ENCODE peak calls at places on chromosomes 2 and 18, in six cellular contexts. V, L, T, N, C and U are unnamed samples.

GRCh38 chr2:31703253-31703652 is 122.5 kb upstream of the SRD5A2 start:
- DNase-seq in N (no peak), C (no peak), T (no peak), L (no peak), V (no peak), U (no peak)

GRCh38 chr2:109632158-109632789 is 18.1 kb downstream of the SOWAHC start:
- DNase-seq in N (no peak), T (no peak), L (peak), V (no peak), C (no peak), U (no peak)

GRCh38 chr2:68333931-68334330 is 14.2 kb upstream of the CNRIP1 start:
- DNase-seq in T (no peak), C (no peak), V (no peak), L (no peak), N (no peak), U (no peak)

GRCh38 chr2:101152195-101153076 is 1.3 kb upstream of the TBC1D8 start:
- DNase-seq in T (peak), L (peak), C (no peak), N (no peak), V (peak), U (peak)

GRCh38 chr2:46977899-46978298 is 62.3 kb upstream of the MCFD2 start:
- DNase-seq in V (no peak), L (no peak), T (no peak), C (no peak), N (no peak), U (no peak)

GRCh38 chr2:157355618-157356017 is 30.0 kb upstream of the ERMN start:
- DNase-seq in T (no peak), C (no peak), N (no peak), L (no peak), V (no peak), U (no peak)

GRCh38 chr2:223488814-223489213 is 113.3 kb downstream of the SCG2 start:
- DNase-seq in C (no peak), N (no peak), T (peak), L (no peak), V (peak), U (no peak)

GRCh38 chr2:233421091-233421816 is 67.0 kb downstream of the DGKD start:
- DNase-seq in C (no peak), V (no peak), L (no peak), N (no peak), T (no peak), U (no peak)

GRCh38 chr2:33680906-33681305 is 81.8 kb upstream of the FAM98A start:
- DNase-seq in V (no peak), T (no peak), N (no peak), C (no peak), L (no peak), U (no peak)

GRCh38 chr2:28318023-28318422 is 74.6 kb upstream of the FOSL2 start:
- DNase-seq in N (no peak), L (no peak), C (no peak), V (no peak), T (no peak), U (no peak)

GRCh38 chr2:138536302-138536701 is 34.7 kb downstream of the SPOPL start:
- DNase-seq in C (peak), T (no peak), L (no peak), V (no peak), N (no peak), U (no peak)

GRCh38 chr2:196712867-196713266 is 73.4 kb downstream of the CCDC150 start:
- DNase-seq in V (no peak), C (no peak), T (no peak), N (no peak), L (no peak), U (no peak)

DNA sequence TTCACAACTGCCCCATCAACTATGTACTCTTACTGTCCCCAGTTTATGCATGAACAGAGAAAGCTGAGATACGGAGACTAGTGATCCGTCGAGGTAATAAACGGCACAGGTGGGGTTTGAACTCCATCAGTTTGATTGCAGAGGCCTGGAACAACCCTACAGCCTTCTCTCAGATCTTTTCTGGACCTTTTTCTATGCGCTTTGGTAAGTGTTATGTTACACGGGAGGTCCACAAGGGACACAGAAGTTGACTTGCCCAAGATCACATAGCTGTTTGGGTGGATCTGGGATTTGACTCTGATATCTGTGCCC is 1.1 kb upstream of the DNPEP start:
- DNase-seq in V (no peak), C (no peak), T (no peak), L (no peak), N (no peak), U (no peak)
- H3K4me3 ChIP-seq in V (no peak), C (peak), T (peak), L (peak), N (peak), U (no peak)

DNA sequence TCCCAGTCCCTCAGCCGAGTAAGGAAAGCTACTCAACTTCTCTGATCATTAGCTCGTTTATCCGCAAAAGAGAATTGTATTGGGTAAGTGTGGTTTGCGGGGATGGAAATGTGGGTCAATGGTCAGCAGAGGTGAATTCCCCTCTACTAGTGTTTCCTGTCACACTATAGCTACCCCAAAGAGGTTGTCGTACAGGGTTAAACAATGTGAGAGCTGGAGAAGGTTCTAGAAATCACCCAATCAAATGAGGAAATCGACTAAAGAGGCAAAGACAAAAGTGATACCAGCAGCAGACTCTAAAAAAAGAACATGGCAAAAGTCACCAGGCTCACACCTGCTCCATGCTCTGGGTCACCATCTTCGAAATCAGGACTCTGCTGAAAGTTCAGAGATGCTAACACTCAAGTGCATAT is 144.7 kb upstream of the ITGA4 start:
- DNase-seq in C (no peak), N (no peak), T (no peak), L (no peak), V (no peak), U (peak)
- TF ChIP-seq POLR2AphosphoS5 in C (no peak), N (no peak), T (no peak), L (no peak), V (no peak), U (no peak)

GRCh38 chr2:180319586-180320405 is 312.7 kb upstream of the CWC22 start:
- DNase-seq in C (no peak), N (no peak), V (no peak), T (no peak), L (no peak), U (no peak)
- H3K4me3 ChIP-seq in C (no peak), N (no peak), V (no peak), T (no peak), L (no peak), U (no peak)

DNA sequence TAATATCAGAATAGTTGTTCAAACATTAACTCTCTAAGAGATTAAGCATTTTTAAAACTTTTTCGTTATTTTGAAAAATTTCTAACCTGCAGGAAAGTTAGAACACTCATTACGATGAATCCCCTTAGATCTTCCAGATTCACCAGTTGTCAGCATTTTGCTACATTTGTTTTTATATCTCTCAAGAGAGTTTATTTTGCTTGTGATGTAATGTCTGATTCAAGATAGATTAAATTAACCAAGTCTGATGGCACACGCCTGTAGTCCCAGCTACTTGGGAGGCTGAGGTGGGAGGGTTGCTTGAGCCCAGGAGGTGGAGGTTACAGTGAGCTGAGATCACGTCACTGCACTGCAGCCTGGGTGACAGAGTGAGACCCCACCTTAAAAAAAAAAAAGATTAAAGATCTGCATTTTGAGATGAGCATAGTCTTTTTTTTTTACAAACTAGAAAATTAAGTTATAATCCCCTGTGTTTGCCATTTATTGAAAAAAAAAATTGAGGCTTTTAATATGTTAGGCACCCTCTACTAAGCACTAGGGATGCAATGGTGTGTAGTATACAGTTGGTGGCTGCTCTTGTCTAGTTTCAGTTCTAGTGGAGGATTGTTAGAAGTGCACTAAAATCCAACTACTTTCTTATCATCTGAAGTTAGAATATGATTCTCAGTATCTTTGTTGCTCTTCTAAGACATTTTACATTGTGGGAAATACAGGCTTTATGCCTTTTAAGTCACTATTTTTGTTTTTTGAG is 20.9 kb downstream of the RAB10 start:
- DNase-seq in N (no peak), T (no peak), L (no peak), V (no peak), C (no peak), U (no peak)
- TF ChIP-seq POLR2AphosphoS5 in N (no peak), T (no peak), L (no peak), V (no peak), C (no peak), U (no peak)

GRCh38 chr18:49492694-49493033 is 5.6 kb upstream of the C18orf32 start:
- DNase-seq in V (no peak), N (no peak), L (no peak), C (no peak), T (no peak), U (no peak)

GRCh38 chr18:49491857-49492693 is 5.0 kb upstream of the C18orf32 start:
- DNase-seq in C (peak), T (peak), L (peak), N (peak), V (peak), U (peak)

GRCh38 chr18:49487711-49488310 is 777 bp upstream of the C18orf32 start:
- DNase-seq in T (no peak), V (no peak), L (no peak), N (peak), C (no peak), U (no peak)

GRCh38 chr18:49491534-49491856 is 4.5 kb upstream of the C18orf32 start:
- DNase-seq in C (no peak), N (no peak), L (no peak), T (no peak), V (no peak), U (no peak)

GRCh38 chr18:49490246-49490762 is 3.3 kb upstream of the C18orf32 start:
- DNase-seq in N (no peak), V (no peak), T (no peak), C (no peak), L (no peak), U (no peak)
- H3K4me3 ChIP-seq in N (no peak), V (no peak), T (peak), C (peak), L (peak), U (peak)

GRCh38 chr18:3663870-3664512 is 214.0 kb downstream of the TGIF1 start:
- DNase-seq in V (no peak), L (peak), N (no peak), T (no peak), C (no peak), U (no peak)

GRCh38 chr18:3665780-3666525 is 216.0 kb downstream of the TGIF1 start:
- DNase-seq in L (peak), V (peak), N (peak), T (peak), C (peak), U (peak)

GRCh38 chr18:3665187-3665586 is 215.2 kb downstream of the TGIF1 start:
- DNase-seq in L (no peak), N (no peak), T (no peak), V (no peak), C (no peak), U (no peak)

GRCh38 chr18:3666526-3667254 is 216.7 kb downstream of the TGIF1 start:
- DNase-seq in V (no peak), C (no peak), L (no peak), T (no peak), N (no peak), U (no peak)

GRCh38 chr18:3664563-3665178 is 214.7 kb downstream of the TGIF1 start:
- DNase-seq in L (peak), C (no peak), T (no peak), N (no peak), V (no peak), U (no peak)
- TF ChIP-seq POLR2AphosphoS5 in L (no peak), C (no peak), T (no peak), N (no peak), V (no peak), U (no peak)

DNA sequence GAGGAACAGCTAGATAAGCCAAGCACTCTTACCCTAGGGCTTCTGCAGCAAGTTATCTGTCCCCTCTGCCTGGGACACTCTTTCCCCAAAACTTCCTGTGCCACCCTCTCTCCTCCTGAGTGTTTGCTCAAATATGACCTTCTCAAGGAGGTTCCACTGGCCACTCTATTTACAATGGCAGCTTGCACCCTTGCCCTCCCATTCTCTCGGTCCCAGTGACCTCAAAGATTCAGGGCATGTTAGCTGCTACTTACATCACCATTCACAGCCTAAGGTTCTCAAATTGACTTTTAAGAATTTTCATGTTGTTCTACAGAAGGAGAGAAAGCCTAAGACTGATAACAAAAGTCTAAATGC is 9.5 kb downstream of the ATP8B1 start:
- DNase-seq in V (peak), L (no peak), N (no peak), C (no peak), T (no peak), U (no peak)
- H3K4me3 ChIP-seq in V (no peak), L (no peak), N (no peak), C (no peak), T (no peak), U (no peak)

DNA sequence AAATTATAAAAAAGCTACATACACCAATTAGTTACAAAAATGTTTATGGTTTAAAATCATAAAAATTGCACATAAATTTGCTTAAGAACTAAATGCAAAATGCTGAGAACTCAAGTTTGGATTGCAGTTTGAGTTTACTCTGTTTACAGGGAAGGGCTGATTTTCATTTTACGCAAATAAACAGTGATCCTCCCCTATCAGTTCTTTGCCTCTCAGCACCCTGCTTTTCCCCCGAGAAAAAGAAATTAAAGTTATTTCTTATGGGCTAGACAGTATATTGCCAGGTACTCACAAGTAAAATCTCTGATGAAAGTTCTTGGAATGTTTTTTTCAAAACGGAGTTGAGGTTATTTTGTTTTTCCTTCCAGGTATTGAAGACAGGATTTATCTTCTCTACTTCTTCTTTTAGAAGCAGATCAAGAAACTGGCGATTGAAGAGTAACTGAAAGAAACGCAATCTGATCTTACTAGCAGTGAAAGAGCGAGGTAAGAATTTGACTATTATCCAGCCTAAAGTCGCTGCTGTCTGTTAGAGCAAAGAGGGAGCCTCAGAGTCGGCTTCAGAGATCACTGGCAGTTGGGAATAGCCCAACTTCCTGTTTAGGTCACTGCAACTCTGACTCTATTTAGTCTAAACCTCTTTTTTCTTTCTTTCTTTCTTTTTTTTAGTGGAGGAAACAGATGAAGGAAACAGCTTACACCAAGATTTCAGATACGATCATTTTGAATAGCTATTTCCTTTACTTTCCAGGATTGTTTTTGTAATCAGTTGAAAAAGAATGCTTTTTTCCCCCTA is at the start of gene TFPI:
- DNase-seq in V (peak), L (peak), C (no peak), T (no peak), N (no peak), U (no peak)
- TF ChIP-seq POLR2AphosphoS5 in V (peak), L (peak), C (no peak), T (no peak), N (no peak), U (no peak)

GRCh38 chr18:11458447-11458846 is 150.9 kb upstream of the SLC35G4 start:
- DNase-seq in T (no peak), L (no peak), C (no peak), V (no peak), N (no peak), U (no peak)
- H3K4me3 ChIP-seq in T (no peak), L (no peak), C (no peak), V (no peak), N (no peak), U (no peak)

DNA sequence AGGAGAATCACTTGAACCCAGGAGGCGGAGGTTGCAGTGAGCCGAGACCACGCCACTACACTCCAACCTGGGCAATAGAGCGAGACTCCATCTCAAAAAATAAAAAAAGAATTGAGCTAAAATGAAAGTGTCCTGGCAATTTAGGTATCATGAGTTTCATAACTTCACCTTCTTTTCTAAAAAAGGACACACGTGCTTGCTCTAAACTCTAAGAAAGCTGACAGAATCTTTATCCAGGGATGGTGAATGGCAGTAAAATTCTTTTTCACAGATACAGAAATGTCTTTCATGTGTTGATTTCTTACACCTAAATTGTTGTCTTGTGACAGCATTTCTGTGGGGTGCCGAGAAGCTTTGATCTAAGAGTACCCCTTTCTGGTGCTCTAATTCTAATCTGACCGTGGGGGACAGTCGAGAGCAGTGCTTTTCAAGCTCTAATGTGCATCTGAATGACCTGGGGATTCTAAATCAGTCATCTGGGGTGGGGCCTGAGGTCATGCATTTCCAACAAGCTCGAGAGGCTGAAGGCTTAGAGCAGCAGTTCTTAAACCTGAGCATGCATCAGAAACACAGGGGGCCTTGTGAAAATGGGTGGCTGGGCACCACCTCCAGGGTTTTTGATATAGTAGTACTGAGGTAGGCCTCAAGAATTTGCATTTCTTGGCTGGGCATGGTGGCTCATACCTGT is 42.1 kb upstream of the REL start:
- DNase-seq in V (no peak), L (no peak), N (no peak), T (no peak), C (no peak), U (no peak)
- TF ChIP-seq POLR2AphosphoS5 in V (no peak), L (no peak), N (no peak), T (no peak), C (no peak), U (no peak)